ENCODE peak calls at places on chromosomes 2 and 18, in four cellular contexts. D is stimulated activated CD4-positive, alpha-beta T cell treated with anti-CD3 and anti-CD28 coated beads, Interleukin-2, amount 100 ng/mL, for 24 hours; T is neural progenitor cell; B is left kidney. Z is an unnamed sample.

GRCh38 chr18:36187138-36187825 is at the start of gene MOCOS:
- DNase-seq in B (peak), D (peak), T (peak), Z (peak)

GRCh38 chr2:9545502-9545901 is 10.1 kb downstream of the ADAM17 start:
- DNase-seq in D (no peak), B (no peak), T (no peak), Z (no peak)

GRCh38 chr18:69528439-69528838 is 127.8 kb downstream of the DOK6 start:
- DNase-seq in B (no peak), D (no peak), T (no peak), Z (no peak)

GRCh38 chr2:60796573-60797509 is 40.8 kb downstream of the PAPOLG start:
- DNase-seq in D (no peak), B (no peak), T (no peak), Z (no peak)

GRCh38 chr2:12116228-12116750 is 369.9 kb downstream of the LPIN1 start:
- DNase-seq in D (no peak), T (no peak), B (no peak), Z (no peak)

GRCh38 chr2:26615336-26616031 is 25.7 kb downstream of the CIB4 start:
- DNase-seq in B (no peak), D (no peak), T (no peak), Z (peak)

GRCh38 chr2:111031546-111032484 is 88.9 kb upstream of the BCL2L11 start:
- DNase-seq in B (no peak), T (no peak), D (no peak), Z (no peak)

GRCh38 chr18:77671456-77672167 is 422.0 kb downstream of the GALR1 start:
- DNase-seq in T (peak), B (peak), D (no peak), Z (peak)

GRCh38 chr2:151946856-151947523 is 118.8 kb upstream of the ARL5A start:
- DNase-seq in B (peak), D (peak), T (peak), Z (peak)

GRCh38 chr18:31268985-31269406 is 49.0 kb upstream of the DSG1 start:
- DNase-seq in D (no peak), B (peak), T (no peak), Z (no peak)

GRCh38 chr18:26746284-26747130 is 119.0 kb downstream of the AQP4 start:
- DNase-seq in T (no peak), B (peak), D (no peak), Z (no peak)

GRCh38 chr2:131168578-131168977 is 40.8 kb upstream of the POTEE start:
- DNase-seq in B (no peak), D (no peak), T (no peak), Z (no peak)

GRCh38 chr2:43300781-43301586 is 74.6 kb upstream of the ZFP36L2 start:
- DNase-seq in T (no peak), D (no peak), B (no peak), Z (no peak)

GRCh38 chr2:44943031-44943692 is 1.7 kb downstream of the SIX3 start:
- DNase-seq in D (no peak), T (no peak), B (no peak), Z (peak)

GRCh38 chr2:241007880-241008710 is 9.7 kb downstream of the SNED1 start:
- DNase-seq in D (no peak), B (no peak), T (no peak), Z (peak)

GRCh38 chr2:37005118-37005868 is 39.0 kb upstream of the STRN start:
- DNase-seq in T (peak), B (peak), D (no peak), Z (peak)

GRCh38 chr2:128409326-128410034 is 90.8 kb upstream of the HS6ST1 start:
- DNase-seq in B (no peak), D (no peak), T (no peak), Z (peak)

GRCh38 chr2:92073036-92073814 is 2798.0 kb upstream of the TEKT4 start:
- DNase-seq in D (no peak), B (no peak), T (no peak), Z (peak)

GRCh38 chr2:145653553-145653952 is 1133.6 kb upstream of the ZEB2 start:
- DNase-seq in B (no peak), T (no peak), D (no peak), Z (no peak)

GRCh38 chr2:17249249-17249648 is 269.0 kb downstream of the RAD51AP2 start:
- DNase-seq in B (peak), T (no peak), D (no peak), Z (no peak)

GRCh38 chr18:11700876-11701275 is 11.8 kb downstream of the GNAL start:
- DNase-seq in D (no peak), T (no peak), B (no peak), Z (no peak)

GRCh38 chr2:232389327-232389726 is 10.8 kb downstream of the ALPP start:
- DNase-seq in D (no peak), B (no peak), T (no peak), Z (no peak)